ENCODE peak calls at places on chromosome 19, in ten cellular contexts. Z is T-cell, Y is Right ventricle myocardium superior, R is C1 segment of cervical spinal cord, T is EH, E is aorta, X is tibial artery, N is anterior cingulate cortex, P is body of pancreas, A is right cardiac atrium. F is an unnamed sample.

GRCh38 chr19:54949412-54949811 is 2.1 kb upstream of the NLRP7 start:
- DNase-seq in Z (no peak), Y (no peak), R (no peak), T (no peak), E (no peak), X (no peak), N (no peak), P (no peak), A (no peak), F (no peak)

GRCh38 chr19:47541507-47541906 is 26.6 kb upstream of the NAPA start:
- DNase-seq in Z (peak; percentile 46), Y (no peak), R (no peak), T (no peak), E (no peak), X (no peak), N (no peak), P (no peak), A (no peak), F (no peak)

GRCh38 chr19:7488736-7489353 is at the start of gene PEX11G:
- DNase-seq in Z (peak; percentile 79), Y (peak; percentile 96), R (peak; percentile 85), T (peak; percentile 82), E (peak; percentile 93), X (peak; percentile 94), N (peak; percentile 88), P (peak; percentile 94), A (peak; percentile 98), F (peak; percentile 83)

GRCh38 chr19:32350492-32350891 is 5.1 kb downstream of the ZNF507 start:
- DNase-seq in Z (no peak), Y (no peak), R (no peak), T (no peak), E (no peak), X (no peak), N (no peak), P (no peak), A (no peak), F (no peak)

GRCh38 chr19:13788991-13789390 is 6.3 kb upstream of the ZSWIM4 start:
- DNase-seq in Z (peak; percentile 17), Y (peak; percentile 61), R (no peak), T (peak; percentile 97), E (peak; percentile 67), X (peak; percentile 77), N (no peak), P (no peak), A (no peak), F (no peak)

GRCh38 chr19:37654833-37655688 is at the start of gene ZFP30:
- DNase-seq in Z (peak; percentile 74), Y (peak; percentile 95), R (peak; percentile 91), T (peak; percentile 89), E (peak; percentile 90), X (peak; percentile 95), N (peak; percentile 90), P (peak; percentile 86), A (peak; percentile 97), F (peak; percentile 92)

GRCh38 chr19:6970478-6970877 is 50.8 kb downstream of the MBD3L2B start:
- DNase-seq in Z (no peak), Y (no peak), R (no peak), T (no peak), E (no peak), X (no peak), N (no peak), P (no peak), A (no peak), F (no peak)

GRCh38 chr19:14979498-14980255 is at the start of gene SLC1A6:
- DNase-seq in Z (no peak), Y (no peak), R (peak; percentile 45), T (no peak), E (no peak), X (no peak), N (no peak), P (peak; percentile 6), A (no peak), F (no peak)

GRCh38 chr19:21092107-21092506 is 10.1 kb downstream of the ZNF714 start:
- DNase-seq in Z (no peak), Y (no peak), R (no peak), T (peak; percentile 53), E (no peak), X (no peak), N (no peak), P (peak; percentile 25), A (no peak), F (no peak)

GRCh38 chr19:18294467-18294864 is 13.0 kb upstream of the JUND start:
- DNase-seq in Z (peak; percentile 87), Y (peak; percentile 66), R (no peak), T (no peak), E (peak; percentile 82), X (no peak), N (peak; percentile 49), P (peak; percentile 54), A (peak; percentile 79), F (peak; percentile 41)

GRCh38 chr19:6423499-6424189 is 967 bp downstream of the KHSRP start:
- DNase-seq in Z (no peak), Y (no peak), R (peak; percentile 23), T (peak; percentile 66), E (peak; percentile 67), X (no peak), N (no peak), P (no peak), A (peak; percentile 71), F (no peak)

GRCh38 chr19:12792048-12792852 is 964 bp downstream of the JUNB start:
- DNase-seq in Z (peak; percentile 68), Y (peak; percentile 85), R (peak; percentile 50), T (peak; percentile 67), E (peak; percentile 84), X (peak; percentile 82), N (peak; percentile 62), P (peak; percentile 76), A (peak; percentile 89), F (peak; percentile 57)

GRCh38 chr19:12840091-12841079 is 2.1 kb downstream of the MAST1 start:
- DNase-seq in Z (no peak), Y (no peak), R (peak; percentile 83), T (peak; percentile 82), E (no peak), X (no peak), N (peak; percentile 44), P (peak; percentile 72), A (peak; percentile 67), F (peak; percentile 46)

GRCh38 chr19:14770944-14771839 is 7.2 kb downstream of the ADGRE2 start:
- DNase-seq in Z (no peak), Y (no peak), R (no peak), T (no peak), E (no peak), X (no peak), N (no peak), P (no peak), A (no peak), F (no peak)

GRCh38 chr19:55340784-55341147 is 1.1 kb downstream of the KMT5C start:
- DNase-seq in Z (no peak), Y (no peak), R (no peak), T (no peak), E (no peak), X (no peak), N (peak; percentile 25), P (peak; percentile 23), A (peak; percentile 64), F (no peak)

GRCh38 chr19:54626757-54627156 is 3.5 kb upstream of the LILRB1 start:
- DNase-seq in Z (no peak), Y (no peak), R (no peak), T (no peak), E (no peak), X (no peak), N (no peak), P (no peak), A (no peak), F (no peak)

GRCh38 chr19:8722032-8722431 is 598 bp downstream of the OR2Z1 start:
- DNase-seq in Z (no peak), Y (no peak), R (no peak), T (no peak), E (no peak), X (no peak), N (no peak), P (no peak), A (no peak), F (no peak)

GRCh38 chr19:28296506-28296905 is 916.4 kb downstream of the UQCRFS1 start:
- DNase-seq in Z (no peak), Y (no peak), R (no peak), T (peak; percentile 20), E (no peak), X (no peak), N (no peak), P (no peak), A (no peak), F (no peak)

GRCh38 chr19:4368128-4368820 is 24.9 kb downstream of the MPND start:
- DNase-seq in Z (no peak), Y (no peak), R (no peak), T (peak; percentile 32), E (peak; percentile 54), X (peak; percentile 62), N (no peak), P (no peak), A (peak; percentile 80), F (no peak)

GRCh38 chr19:2524840-2525723 is 49.2 kb downstream of the GADD45B start:
- DNase-seq in Z (no peak), Y (peak; percentile 59), R (peak; percentile 78), T (peak; percentile 90), E (peak; percentile 87), X (peak; percentile 93), N (no peak), P (no peak), A (peak; percentile 72), F (no peak)

GRCh38 chr19:1804858-1805257 is 7.2 kb downstream of the ATP8B3 start:
- DNase-seq in Z (no peak), Y (no peak), R (no peak), T (no peak), E (no peak), X (no peak), N (no peak), P (no peak), A (no peak), F (no peak)

GRCh38 chr19:57587529-57587928 is 3.6 kb downstream of the ZIK1 start:
- DNase-seq in Z (no peak), Y (no peak), R (no peak), T (peak; percentile 80), E (no peak), X (no peak), N (no peak), P (no peak), A (no peak), F (no peak)

GRCh38 chr19:42246869-42247630 is 4.6 kb upstream of the GSK3A start:
- DNase-seq in Z (no peak), Y (no peak), R (no peak), T (peak; percentile 39), E (no peak), X (no peak), N (no peak), P (no peak), A (no peak), F (no peak)

GRCh38 chr19:10612515-10613119 is 12.7 kb upstream of the SLC44A2 start:
- DNase-seq in Z (no peak), Y (peak; percentile 90), R (peak; percentile 44), T (no peak), E (peak; percentile 90), X (peak; percentile 97), N (peak; percentile 70), P (peak; percentile 97), A (peak; percentile 93), F (peak; percentile 50)

GRCh38 chr19:31678421-31678820 is 329.2 kb upstream of the TSHZ3 start:
- DNase-seq in Z (no peak), Y (no peak), R (no peak), T (no peak), E (no peak), X (no peak), N (no peak), P (no peak), A (no peak), F (no peak)

GRCh38 chr19:45200614-45201013 is 22.0 kb downstream of the BLOC1S3 start:
- DNase-seq in Z (no peak), Y (peak; percentile 42), R (no peak), T (peak; percentile 63), E (no peak), X (no peak), N (peak; percentile 22), P (peak; percentile 41), A (peak; percentile 66), F (no peak)

GRCh38 chr19:16452321-16452720 is 19.4 kb downstream of the EPS15L1 start:
- DNase-seq in Z (no peak), Y (no peak), R (no peak), T (peak; percentile 18), E (no peak), X (no peak), N (no peak), P (no peak), A (no peak), F (no peak)

GRCh38 chr19:13102666-13103584 is at the start of gene LYL1:
- DNase-seq in Z (no peak), Y (peak; percentile 94), R (no peak), T (peak; percentile 71), E (peak; percentile 89), X (peak; percentile 86), N (no peak), P (peak; percentile 55), A (peak; percentile 97), F (no peak)